ENCODE peak calls at places on chromosomes 4 and X, in six cellular contexts. One of them, this sample, is unnamed.

GRCh38 chr4:186192068-186192751 is 843 bp downstream of the CYP4V2 start:
- DNase-seq in lower leg skin: peak
- DNase-seq in LoVo: peak
- DNase-seq in progenitor cell of endocrine pancreas: no peak
- DNase-seq in activated T-helper 1 cell treated with anti-CD3 and anti-CD28 coated beads, Interleukin-2, amount 50 U/mL, for 16 hours: peak
- DNase-seq in kidney epithelial cell: no peak
- DNase-seq in this sample: no peak

GRCh38 chr4:141977433-141977832 is 341.1 kb downstream of the IL15 start:
- DNase-seq in lower leg skin: no peak
- DNase-seq in LoVo: no peak
- DNase-seq in progenitor cell of endocrine pancreas: no peak
- DNase-seq in activated T-helper 1 cell treated with anti-CD3 and anti-CD28 coated beads, Interleukin-2, amount 50 U/mL, for 16 hours: no peak
- DNase-seq in kidney epithelial cell: no peak
- DNase-seq in this sample: no peak

GRCh38 chr4:32172086-32172485 is 1451.9 kb downstream of the PCDH7 start:
- DNase-seq in lower leg skin: no peak
- DNase-seq in LoVo: no peak
- DNase-seq in progenitor cell of endocrine pancreas: no peak
- DNase-seq in activated T-helper 1 cell treated with anti-CD3 and anti-CD28 coated beads, Interleukin-2, amount 50 U/mL, for 16 hours: no peak
- DNase-seq in kidney epithelial cell: no peak
- DNase-seq in this sample: no peak

GRCh38 chr4:169741569-169741968 is 16.2 kb downstream of the HPF1 start:
- DNase-seq in lower leg skin: no peak
- DNase-seq in LoVo: no peak
- DNase-seq in progenitor cell of endocrine pancreas: no peak
- DNase-seq in activated T-helper 1 cell treated with anti-CD3 and anti-CD28 coated beads, Interleukin-2, amount 50 U/mL, for 16 hours: no peak
- DNase-seq in kidney epithelial cell: no peak
- DNase-seq in this sample: no peak

GRCh38 chr4:154120277-154120676 is 331.4 kb upstream of the SFRP2 start:
- DNase-seq in lower leg skin: no peak
- DNase-seq in LoVo: no peak
- DNase-seq in progenitor cell of endocrine pancreas: no peak
- DNase-seq in activated T-helper 1 cell treated with anti-CD3 and anti-CD28 coated beads, Interleukin-2, amount 50 U/mL, for 16 hours: no peak
- DNase-seq in kidney epithelial cell: no peak
- DNase-seq in this sample: no peak

GRCh38 chrX:115632455-115632854 is 71.5 kb downstream of the PLS3 start:
- DNase-seq in lower leg skin: no peak
- DNase-seq in LoVo: no peak
- DNase-seq in progenitor cell of endocrine pancreas: no peak
- DNase-seq in activated T-helper 1 cell treated with anti-CD3 and anti-CD28 coated beads, Interleukin-2, amount 50 U/mL, for 16 hours: no peak
- DNase-seq in kidney epithelial cell: no peak
- DNase-seq in this sample: no peak

GRCh38 chrX:153499258-153499657 is 4.5 kb downstream of the BGN start:
- DNase-seq in lower leg skin: no peak
- DNase-seq in LoVo: no peak
- DNase-seq in progenitor cell of endocrine pancreas: no peak
- DNase-seq in activated T-helper 1 cell treated with anti-CD3 and anti-CD28 coated beads, Interleukin-2, amount 50 U/mL, for 16 hours: no peak
- DNase-seq in kidney epithelial cell: no peak
- DNase-seq in this sample: no peak

GRCh38 chr4:75168548-75168947 is 235.6 kb downstream of the PARM1 start:
- DNase-seq in lower leg skin: no peak
- DNase-seq in LoVo: no peak
- DNase-seq in progenitor cell of endocrine pancreas: no peak
- DNase-seq in activated T-helper 1 cell treated with anti-CD3 and anti-CD28 coated beads, Interleukin-2, amount 50 U/mL, for 16 hours: no peak
- DNase-seq in kidney epithelial cell: no peak
- DNase-seq in this sample: no peak

GRCh38 chr4:38040619-38041018 is 80.4 kb downstream of the PTTG2 start:
- DNase-seq in lower leg skin: no peak
- DNase-seq in LoVo: no peak
- DNase-seq in progenitor cell of endocrine pancreas: no peak
- DNase-seq in activated T-helper 1 cell treated with anti-CD3 and anti-CD28 coated beads, Interleukin-2, amount 50 U/mL, for 16 hours: no peak
- DNase-seq in kidney epithelial cell: no peak
- DNase-seq in this sample: no peak

GRCh38 chrX:19156223-19156622 is 34.0 kb upstream of the ADGRG2 start:
- DNase-seq in lower leg skin: peak
- DNase-seq in LoVo: no peak
- DNase-seq in progenitor cell of endocrine pancreas: no peak
- DNase-seq in activated T-helper 1 cell treated with anti-CD3 and anti-CD28 coated beads, Interleukin-2, amount 50 U/mL, for 16 hours: no peak
- DNase-seq in kidney epithelial cell: no peak
- DNase-seq in this sample: no peak

GRCh38 chr4:94995684-94996394 is 238.1 kb downstream of the BMPR1B start:
- DNase-seq in lower leg skin: no peak
- DNase-seq in LoVo: no peak
- DNase-seq in progenitor cell of endocrine pancreas: no peak
- DNase-seq in activated T-helper 1 cell treated with anti-CD3 and anti-CD28 coated beads, Interleukin-2, amount 50 U/mL, for 16 hours: no peak
- DNase-seq in kidney epithelial cell: no peak
- DNase-seq in this sample: no peak

GRCh38 chrX:13463608-13464007 is 105.8 kb upstream of the EGFL6 start:
- DNase-seq in lower leg skin: no peak
- DNase-seq in LoVo: no peak
- DNase-seq in progenitor cell of endocrine pancreas: no peak
- DNase-seq in activated T-helper 1 cell treated with anti-CD3 and anti-CD28 coated beads, Interleukin-2, amount 50 U/mL, for 16 hours: no peak
- DNase-seq in kidney epithelial cell: no peak
- DNase-seq in this sample: no peak

GRCh38 chrX:19907794-19908193 is 20.4 kb upstream of the SH3KBP1 start:
- DNase-seq in lower leg skin: no peak
- DNase-seq in LoVo: no peak
- DNase-seq in progenitor cell of endocrine pancreas: no peak
- DNase-seq in activated T-helper 1 cell treated with anti-CD3 and anti-CD28 coated beads, Interleukin-2, amount 50 U/mL, for 16 hours: no peak
- DNase-seq in kidney epithelial cell: no peak
- DNase-seq in this sample: no peak

GRCh38 chrX:43557792-43558191 is 98.3 kb upstream of the MAOA start:
- DNase-seq in lower leg skin: peak
- DNase-seq in LoVo: peak
- DNase-seq in progenitor cell of endocrine pancreas: peak
- DNase-seq in activated T-helper 1 cell treated with anti-CD3 and anti-CD28 coated beads, Interleukin-2, amount 50 U/mL, for 16 hours: peak
- DNase-seq in kidney epithelial cell: no peak
- DNase-seq in this sample: peak

GRCh38 chr4:78644744-78645330 is 93.3 kb downstream of the ANXA3 start:
- DNase-seq in lower leg skin: peak
- DNase-seq in LoVo: peak
- DNase-seq in progenitor cell of endocrine pancreas: no peak
- DNase-seq in activated T-helper 1 cell treated with anti-CD3 and anti-CD28 coated beads, Interleukin-2, amount 50 U/mL, for 16 hours: no peak
- DNase-seq in kidney epithelial cell: peak
- DNase-seq in this sample: no peak

GRCh38 chrX:53605004-53605403 is 81.5 kb downstream of the HUWE1 start:
- DNase-seq in lower leg skin: no peak
- DNase-seq in LoVo: no peak
- DNase-seq in progenitor cell of endocrine pancreas: no peak
- DNase-seq in activated T-helper 1 cell treated with anti-CD3 and anti-CD28 coated beads, Interleukin-2, amount 50 U/mL, for 16 hours: no peak
- DNase-seq in kidney epithelial cell: no peak
- DNase-seq in this sample: no peak

GRCh38 chr4:52856802-52857201 is 5.3 kb upstream of the RASL11B start:
- DNase-seq in lower leg skin: no peak
- DNase-seq in LoVo: no peak
- DNase-seq in progenitor cell of endocrine pancreas: no peak
- DNase-seq in activated T-helper 1 cell treated with anti-CD3 and anti-CD28 coated beads, Interleukin-2, amount 50 U/mL, for 16 hours: no peak
- DNase-seq in kidney epithelial cell: no peak
- DNase-seq in this sample: no peak

GRCh38 chr4:89836031-89836777 is 757 bp downstream of the SNCA start:
- DNase-seq in lower leg skin: no peak
- DNase-seq in LoVo: no peak
- DNase-seq in progenitor cell of endocrine pancreas: no peak
- DNase-seq in activated T-helper 1 cell treated with anti-CD3 and anti-CD28 coated beads, Interleukin-2, amount 50 U/mL, for 16 hours: no peak
- DNase-seq in kidney epithelial cell: no peak
- DNase-seq in this sample: peak

GRCh38 chrX:107672955-107673378 is 44.7 kb downstream of the PRPS1 start:
- DNase-seq in lower leg skin: peak
- DNase-seq in LoVo: peak
- DNase-seq in progenitor cell of endocrine pancreas: peak
- DNase-seq in activated T-helper 1 cell treated with anti-CD3 and anti-CD28 coated beads, Interleukin-2, amount 50 U/mL, for 16 hours: peak
- DNase-seq in kidney epithelial cell: no peak
- DNase-seq in this sample: no peak

GRCh38 chrX:13662537-13662841 is 9.5 kb downstream of the TCEANC start:
- DNase-seq in lower leg skin: no peak
- DNase-seq in LoVo: no peak
- DNase-seq in progenitor cell of endocrine pancreas: no peak
- DNase-seq in activated T-helper 1 cell treated with anti-CD3 and anti-CD28 coated beads, Interleukin-2, amount 50 U/mL, for 16 hours: no peak
- DNase-seq in kidney epithelial cell: no peak
- DNase-seq in this sample: no peak

GRCh38 chrX:67614414-67614813 is 70.6 kb downstream of the AR start:
- DNase-seq in lower leg skin: no peak
- DNase-seq in LoVo: no peak
- DNase-seq in progenitor cell of endocrine pancreas: no peak
- DNase-seq in activated T-helper 1 cell treated with anti-CD3 and anti-CD28 coated beads, Interleukin-2, amount 50 U/mL, for 16 hours: no peak
- DNase-seq in kidney epithelial cell: no peak
- DNase-seq in this sample: no peak

GRCh38 chr4:86961605-86962295 is 26.9 kb downstream of the AFF1 start:
- DNase-seq in lower leg skin: no peak
- DNase-seq in LoVo: no peak
- DNase-seq in progenitor cell of endocrine pancreas: no peak
- DNase-seq in activated T-helper 1 cell treated with anti-CD3 and anti-CD28 coated beads, Interleukin-2, amount 50 U/mL, for 16 hours: no peak
- DNase-seq in kidney epithelial cell: peak
- DNase-seq in this sample: no peak

GRCh38 chr4:1403591-1404572 is 2.4 kb downstream of the NKX1-1 start:
- DNase-seq in lower leg skin: no peak
- DNase-seq in LoVo: no peak
- DNase-seq in progenitor cell of endocrine pancreas: peak
- DNase-seq in activated T-helper 1 cell treated with anti-CD3 and anti-CD28 coated beads, Interleukin-2, amount 50 U/mL, for 16 hours: no peak
- DNase-seq in kidney epithelial cell: no peak
- DNase-seq in this sample: peak

GRCh38 chr4:24067781-24068193 is 177.9 kb upstream of the PPARGC1A start:
- DNase-seq in lower leg skin: no peak
- DNase-seq in LoVo: no peak
- DNase-seq in progenitor cell of endocrine pancreas: no peak
- DNase-seq in activated T-helper 1 cell treated with anti-CD3 and anti-CD28 coated beads, Interleukin-2, amount 50 U/mL, for 16 hours: no peak
- DNase-seq in kidney epithelial cell: peak
- DNase-seq in this sample: no peak

GRCh38 chr4:113398441-113399143 is 349.1 kb downstream of the ANK2 start:
- DNase-seq in lower leg skin: no peak
- DNase-seq in LoVo: no peak
- DNase-seq in progenitor cell of endocrine pancreas: no peak
- DNase-seq in activated T-helper 1 cell treated with anti-CD3 and anti-CD28 coated beads, Interleukin-2, amount 50 U/mL, for 16 hours: no peak
- DNase-seq in kidney epithelial cell: no peak
- DNase-seq in this sample: no peak

GRCh38 chr4:94515365-94515764 is 63.6 kb downstream of the PDLIM5 start:
- DNase-seq in lower leg skin: no peak
- DNase-seq in LoVo: no peak
- DNase-seq in progenitor cell of endocrine pancreas: no peak
- DNase-seq in activated T-helper 1 cell treated with anti-CD3 and anti-CD28 coated beads, Interleukin-2, amount 50 U/mL, for 16 hours: no peak
- DNase-seq in kidney epithelial cell: no peak
- DNase-seq in this sample: no peak

GRCh38 chrX:15769300-15769954 is 20.9 kb upstream of the ZRSR2 start:
- DNase-seq in lower leg skin: no peak
- DNase-seq in LoVo: no peak
- DNase-seq in progenitor cell of endocrine pancreas: no peak
- DNase-seq in activated T-helper 1 cell treated with anti-CD3 and anti-CD28 coated beads, Interleukin-2, amount 50 U/mL, for 16 hours: no peak
- DNase-seq in kidney epithelial cell: no peak
- DNase-seq in this sample: no peak

GRCh38 chr4:106717094-106717493 is 319.0 kb downstream of the DKK2 start:
- DNase-seq in lower leg skin: no peak
- DNase-seq in LoVo: no peak
- DNase-seq in progenitor cell of endocrine pancreas: no peak
- DNase-seq in activated T-helper 1 cell treated with anti-CD3 and anti-CD28 coated beads, Interleukin-2, amount 50 U/mL, for 16 hours: no peak
- DNase-seq in kidney epithelial cell: no peak
- DNase-seq in this sample: no peak

GRCh38 chr4:166903408-166903807 is 330.9 kb downstream of the SPOCK3 start:
- DNase-seq in lower leg skin: no peak
- DNase-seq in LoVo: no peak
- DNase-seq in progenitor cell of endocrine pancreas: no peak
- DNase-seq in activated T-helper 1 cell treated with anti-CD3 and anti-CD28 coated beads, Interleukin-2, amount 50 U/mL, for 16 hours: no peak
- DNase-seq in kidney epithelial cell: no peak
- DNase-seq in this sample: no peak

GRCh38 chrX:15911729-15912550 is 57.3 kb upstream of the AP1S2 start:
- DNase-seq in lower leg skin: peak
- DNase-seq in LoVo: no peak
- DNase-seq in progenitor cell of endocrine pancreas: no peak
- DNase-seq in activated T-helper 1 cell treated with anti-CD3 and anti-CD28 coated beads, Interleukin-2, amount 50 U/mL, for 16 hours: no peak
- DNase-seq in kidney epithelial cell: no peak
- DNase-seq in this sample: no peak

This sample was measured in mesothelial cell of epicardium.